ENCODE peak calls at places on chromosomes 6 and 20, in ten cellular contexts. One of them, this sample, is unnamed.

GRCh38 chr6:144955853-144956252 is 670.7 kb downstream of the UTRN start:
- DNase-seq in colonic mucosa: no peak
- DNase-seq in cardiac fibroblast: peak
- DNase-seq in astrocyte of the spinal cord: peak
- DNase-seq in fibroblast of lung: peak
- DNase-seq in left ventricle myocardium inferior: no peak
- DNase-seq in tibial artery: no peak
- DNase-seq in CD8-positive, alpha-beta T cell: no peak
- DNase-seq in Caco-2: no peak
- DNase-seq in A549: peak
- DNase-seq in this sample: peak

GRCh38 chr6:133512410-133513016 is 271.4 kb downstream of the EYA4 start:
- DNase-seq in A549: peak
- DNase-seq in CD8-positive, alpha-beta T cell: no peak
- DNase-seq in Caco-2: no peak
- DNase-seq in colonic mucosa: peak
- DNase-seq in left ventricle myocardium inferior: no peak
- DNase-seq in tibial artery: no peak
- DNase-seq in fibroblast of lung: peak
- DNase-seq in cardiac fibroblast: peak
- DNase-seq in astrocyte of the spinal cord: peak
- DNase-seq in this sample: peak

GRCh38 chr6:99605074-99605726 is 1.4 kb upstream of the PRDM13 start:
- DNase-seq in A549: no peak
- DNase-seq in astrocyte of the spinal cord: no peak
- DNase-seq in CD8-positive, alpha-beta T cell: no peak
- DNase-seq in fibroblast of lung: no peak
- DNase-seq in tibial artery: no peak
- DNase-seq in colonic mucosa: no peak
- DNase-seq in cardiac fibroblast: no peak
- DNase-seq in Caco-2: no peak
- DNase-seq in left ventricle myocardium inferior: no peak
- DNase-seq in this sample: no peak

GRCh38 chr6:63805808-63806572 is 170.4 kb downstream of the PHF3 start:
- DNase-seq in colonic mucosa: no peak
- DNase-seq in astrocyte of the spinal cord: peak
- DNase-seq in left ventricle myocardium inferior: no peak
- DNase-seq in Caco-2: no peak
- DNase-seq in A549: peak
- DNase-seq in cardiac fibroblast: peak
- DNase-seq in fibroblast of lung: peak
- DNase-seq in tibial artery: no peak
- DNase-seq in CD8-positive, alpha-beta T cell: no peak
- DNase-seq in this sample: peak

GRCh38 chr20:51306521-51307358 is 235.8 kb downstream of the NFATC2 start:
- DNase-seq in left ventricle myocardium inferior: peak
- DNase-seq in cardiac fibroblast: peak
- DNase-seq in CD8-positive, alpha-beta T cell: peak
- DNase-seq in fibroblast of lung: peak
- DNase-seq in astrocyte of the spinal cord: peak
- DNase-seq in Caco-2: peak
- DNase-seq in A549: peak
- DNase-seq in tibial artery: peak
- DNase-seq in colonic mucosa: peak
- DNase-seq in this sample: peak

GRCh38 chr20:63553933-63554290 is at the start of gene FNDC11:
- DNase-seq in tibial artery: no peak
- DNase-seq in A549: no peak
- DNase-seq in Caco-2: no peak
- DNase-seq in fibroblast of lung: no peak
- DNase-seq in colonic mucosa: no peak
- DNase-seq in left ventricle myocardium inferior: no peak
- DNase-seq in CD8-positive, alpha-beta T cell: no peak
- DNase-seq in astrocyte of the spinal cord: peak
- DNase-seq in cardiac fibroblast: peak
- DNase-seq in this sample: no peak

GRCh38 chr20:23145281-23145700 is 59.2 kb upstream of the CD93 start:
- DNase-seq in fibroblast of lung: peak
- DNase-seq in cardiac fibroblast: peak
- DNase-seq in CD8-positive, alpha-beta T cell: no peak
- DNase-seq in tibial artery: peak
- DNase-seq in astrocyte of the spinal cord: peak
- DNase-seq in Caco-2: peak
- DNase-seq in left ventricle myocardium inferior: no peak
- DNase-seq in colonic mucosa: no peak
- DNase-seq in A549: no peak
- DNase-seq in this sample: peak

GRCh38 chr20:2394411-2395055 is 13.8 kb downstream of the TGM6 start:
- DNase-seq in astrocyte of the spinal cord: no peak
- DNase-seq in Caco-2: no peak
- DNase-seq in fibroblast of lung: no peak
- DNase-seq in CD8-positive, alpha-beta T cell: no peak
- DNase-seq in A549: no peak
- DNase-seq in colonic mucosa: no peak
- DNase-seq in cardiac fibroblast: no peak
- DNase-seq in left ventricle myocardium inferior: no peak
- DNase-seq in tibial artery: no peak
- DNase-seq in this sample: no peak

GRCh38 chr20:50982372-50982771 is 23.8 kb downstream of the MOCS3 start:
- DNase-seq in CD8-positive, alpha-beta T cell: no peak
- DNase-seq in A549: peak
- DNase-seq in cardiac fibroblast: peak
- DNase-seq in astrocyte of the spinal cord: peak
- DNase-seq in Caco-2: no peak
- DNase-seq in colonic mucosa: peak
- DNase-seq in left ventricle myocardium inferior: no peak
- DNase-seq in tibial artery: no peak
- DNase-seq in fibroblast of lung: peak
- DNase-seq in this sample: peak

GRCh38 chr6:17311595-17312311 is 30.6 kb downstream of the RBM24 start:
- DNase-seq in A549: peak
- DNase-seq in left ventricle myocardium inferior: peak
- DNase-seq in astrocyte of the spinal cord: peak
- DNase-seq in Caco-2: no peak
- DNase-seq in tibial artery: no peak
- DNase-seq in fibroblast of lung: peak
- DNase-seq in cardiac fibroblast: peak
- DNase-seq in CD8-positive, alpha-beta T cell: no peak
- DNase-seq in colonic mucosa: no peak
- DNase-seq in this sample: peak

GRCh38 chr20:34163316-34163715 is 51.3 kb upstream of the EIF2S2 start:
- DNase-seq in A549: no peak
- DNase-seq in fibroblast of lung: no peak
- DNase-seq in Caco-2: no peak
- DNase-seq in CD8-positive, alpha-beta T cell: no peak
- DNase-seq in astrocyte of the spinal cord: no peak
- DNase-seq in colonic mucosa: no peak
- DNase-seq in cardiac fibroblast: no peak
- DNase-seq in left ventricle myocardium inferior: no peak
- DNase-seq in tibial artery: no peak
- DNase-seq in this sample: no peak

GRCh38 chr6:10048370-10049297 is 366.2 kb downstream of the TFAP2A start:
- DNase-seq in fibroblast of lung: no peak
- DNase-seq in Caco-2: peak
- DNase-seq in astrocyte of the spinal cord: no peak
- DNase-seq in cardiac fibroblast: no peak
- DNase-seq in A549: peak
- DNase-seq in left ventricle myocardium inferior: no peak
- DNase-seq in CD8-positive, alpha-beta T cell: no peak
- DNase-seq in tibial artery: no peak
- DNase-seq in colonic mucosa: no peak
- DNase-seq in this sample: no peak

GRCh38 chr6:1312193-1312443 is 220 bp downstream of the FOXQ1 start:
- DNase-seq in fibroblast of lung: no peak
- DNase-seq in left ventricle myocardium inferior: no peak
- DNase-seq in A549: no peak
- DNase-seq in Caco-2: no peak
- DNase-seq in tibial artery: no peak
- DNase-seq in cardiac fibroblast: no peak
- DNase-seq in CD8-positive, alpha-beta T cell: no peak
- DNase-seq in astrocyte of the spinal cord: no peak
- DNase-seq in colonic mucosa: no peak
- DNase-seq in this sample: no peak

GRCh38 chr6:58073263-58073662 is 755.8 kb downstream of the PRIM2 start:
- DNase-seq in left ventricle myocardium inferior: no peak
- DNase-seq in Caco-2: no peak
- DNase-seq in fibroblast of lung: no peak
- DNase-seq in colonic mucosa: no peak
- DNase-seq in cardiac fibroblast: no peak
- DNase-seq in A549: no peak
- DNase-seq in CD8-positive, alpha-beta T cell: no peak
- DNase-seq in tibial artery: no peak
- DNase-seq in astrocyte of the spinal cord: no peak
- DNase-seq in this sample: no peak

GRCh38 chr6:53959717-53960116 is 151.5 kb upstream of the MLIP start:
- DNase-seq in fibroblast of lung: peak
- DNase-seq in tibial artery: no peak
- DNase-seq in Caco-2: no peak
- DNase-seq in cardiac fibroblast: no peak
- DNase-seq in astrocyte of the spinal cord: peak
- DNase-seq in colonic mucosa: no peak
- DNase-seq in A549: no peak
- DNase-seq in left ventricle myocardium inferior: no peak
- DNase-seq in CD8-positive, alpha-beta T cell: no peak
- DNase-seq in this sample: no peak

GRCh38 chr20:46695888-46696287 is 6.6 kb upstream of the TP53RK start:
- DNase-seq in A549: no peak
- DNase-seq in tibial artery: no peak
- DNase-seq in CD8-positive, alpha-beta T cell: no peak
- DNase-seq in astrocyte of the spinal cord: peak
- DNase-seq in left ventricle myocardium inferior: no peak
- DNase-seq in fibroblast of lung: peak
- DNase-seq in Caco-2: no peak
- DNase-seq in colonic mucosa: no peak
- DNase-seq in cardiac fibroblast: peak
- DNase-seq in this sample: peak

GRCh38 chr6:36139431-36139830 is 9.1 kb downstream of the MAPK13 start:
- DNase-seq in CD8-positive, alpha-beta T cell: no peak
- DNase-seq in astrocyte of the spinal cord: no peak
- DNase-seq in tibial artery: no peak
- DNase-seq in A549: no peak
- DNase-seq in fibroblast of lung: no peak
- DNase-seq in cardiac fibroblast: peak
- DNase-seq in Caco-2: no peak
- DNase-seq in left ventricle myocardium inferior: no peak
- DNase-seq in colonic mucosa: no peak
- DNase-seq in this sample: no peak
- TF ChIP-seq CTCF in CD8-positive, alpha-beta T cell: no peak
- TF ChIP-seq CTCF in astrocyte of the spinal cord: peak
- TF ChIP-seq CTCF in tibial artery: no peak
- TF ChIP-seq CTCF in A549: no peak
- TF ChIP-seq CTCF in fibroblast of lung: no peak
- TF ChIP-seq CTCF in cardiac fibroblast: peak
- TF ChIP-seq CTCF in Caco-2: peak
- TF ChIP-seq CTCF in left ventricle myocardium inferior: no peak
- TF ChIP-seq CTCF in colonic mucosa: no peak
- TF ChIP-seq CTCF in this sample: no peak

DNA sequence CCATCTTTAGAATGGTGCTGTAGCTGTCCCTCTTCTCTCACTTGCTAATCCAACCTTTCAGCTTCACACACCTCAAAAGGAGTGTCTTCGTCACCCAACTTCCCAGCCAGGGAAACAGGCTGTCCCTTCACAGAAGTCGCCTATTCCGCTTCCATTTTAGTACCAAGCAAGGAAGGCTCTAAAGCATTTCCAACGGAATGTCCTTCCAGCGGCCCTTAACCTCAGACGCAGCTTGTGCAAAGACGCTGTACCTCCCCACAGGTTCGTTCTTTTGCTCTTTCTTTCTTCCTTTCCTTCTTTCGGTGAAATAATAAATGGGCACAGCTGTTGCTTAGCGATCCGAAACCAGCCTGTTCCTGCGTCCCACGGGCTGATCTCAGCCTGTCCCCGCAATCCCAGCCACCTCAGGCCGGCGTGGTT is 1.5 kb downstream of the PTPRT start:
- DNase-seq in astrocyte of the spinal cord: no peak
- DNase-seq in fibroblast of lung: no peak
- DNase-seq in CD8-positive, alpha-beta T cell: no peak
- DNase-seq in left ventricle myocardium inferior: no peak
- DNase-seq in colonic mucosa: no peak
- DNase-seq in A549: no peak
- DNase-seq in tibial artery: no peak
- DNase-seq in cardiac fibroblast: no peak
- DNase-seq in Caco-2: no peak
- DNase-seq in this sample: no peak
- H3K4me3 ChIP-seq in astrocyte of the spinal cord: no peak
- H3K4me3 ChIP-seq in fibroblast of lung: no peak
- H3K4me3 ChIP-seq in CD8-positive, alpha-beta T cell: no peak
- H3K4me3 ChIP-seq in left ventricle myocardium inferior: peak
- H3K4me3 ChIP-seq in colonic mucosa: no peak
- H3K4me3 ChIP-seq in A549: no peak
- H3K4me3 ChIP-seq in tibial artery: no peak
- H3K4me3 ChIP-seq in cardiac fibroblast: no peak
- H3K4me3 ChIP-seq in Caco-2: no peak
- H3K4me3 ChIP-seq in this sample: no peak

GRCh38 chr6:167396068-167396658 is 71.3 kb downstream of the TTLL2 start:
- DNase-seq in left ventricle myocardium inferior: no peak
- DNase-seq in colonic mucosa: no peak
- DNase-seq in fibroblast of lung: no peak
- DNase-seq in A549: no peak
- DNase-seq in cardiac fibroblast: no peak
- DNase-seq in astrocyte of the spinal cord: no peak
- DNase-seq in CD8-positive, alpha-beta T cell: no peak
- DNase-seq in tibial artery: no peak
- DNase-seq in Caco-2: peak
- DNase-seq in this sample: no peak
- TF ChIP-seq CTCF in left ventricle myocardium inferior: no peak
- TF ChIP-seq CTCF in colonic mucosa: no peak
- TF ChIP-seq CTCF in fibroblast of lung: no peak
- TF ChIP-seq CTCF in A549: no peak
- TF ChIP-seq CTCF in cardiac fibroblast: no peak
- TF ChIP-seq CTCF in astrocyte of the spinal cord: no peak
- TF ChIP-seq CTCF in CD8-positive, alpha-beta T cell: no peak
- TF ChIP-seq CTCF in tibial artery: no peak
- TF ChIP-seq CTCF in Caco-2: no peak
- TF ChIP-seq CTCF in this sample: no peak

DNA sequence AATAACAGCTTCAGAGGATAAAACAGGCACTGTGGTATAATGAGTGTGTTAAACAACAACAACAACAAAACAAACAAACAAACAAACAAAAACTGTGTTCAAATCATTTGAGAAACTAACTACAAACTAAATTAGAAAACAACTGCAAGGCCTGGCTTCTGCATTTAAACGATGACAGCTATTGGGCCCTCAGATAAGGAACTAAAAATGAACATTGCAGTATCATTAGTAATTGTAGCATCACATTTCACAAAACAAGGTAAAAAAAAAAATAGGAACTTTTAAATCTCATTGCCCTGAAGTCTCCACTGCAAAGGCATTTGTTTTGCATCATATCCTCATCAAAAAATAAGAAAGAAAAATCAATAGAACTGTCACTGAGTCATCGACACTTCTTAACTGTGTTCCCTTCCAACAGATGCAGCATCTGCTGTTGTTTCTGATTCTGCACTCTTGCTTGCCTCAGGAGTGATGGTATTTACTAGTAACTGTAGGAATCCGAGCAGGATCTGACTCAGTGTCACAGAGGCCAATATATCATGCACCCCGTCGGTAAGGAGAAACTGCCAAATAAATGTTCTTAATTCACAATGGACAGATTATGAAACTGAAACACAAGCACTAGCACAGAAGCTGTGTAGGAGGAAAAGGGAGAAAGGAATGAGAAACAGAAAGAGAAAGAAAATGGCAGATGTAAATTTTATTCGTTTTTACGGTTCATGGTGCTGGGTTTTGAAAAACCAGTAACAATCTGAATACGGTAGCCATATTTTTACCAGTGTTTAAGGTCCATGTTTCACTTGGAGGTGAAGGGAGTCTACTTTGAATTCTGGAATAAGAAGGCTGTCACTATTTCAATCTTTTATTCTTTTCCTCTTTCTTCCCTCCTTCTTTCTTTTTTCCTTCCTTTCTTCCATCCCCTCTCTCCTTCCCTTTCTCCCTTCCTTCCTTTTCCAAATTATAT is 365.7 kb upstream of the EPHA7 start:
- DNase-seq in astrocyte of the spinal cord: peak
- DNase-seq in fibroblast of lung: peak
- DNase-seq in colonic mucosa: no peak
- DNase-seq in tibial artery: no peak
- DNase-seq in cardiac fibroblast: peak
- DNase-seq in left ventricle myocardium inferior: no peak
- DNase-seq in Caco-2: no peak
- DNase-seq in CD8-positive, alpha-beta T cell: no peak
- DNase-seq in A549: peak
- DNase-seq in this sample: peak
- H3K4me3 ChIP-seq in astrocyte of the spinal cord: peak
- H3K4me3 ChIP-seq in fibroblast of lung: peak
- H3K4me3 ChIP-seq in colonic mucosa: no peak
- H3K4me3 ChIP-seq in tibial artery: no peak
- H3K4me3 ChIP-seq in cardiac fibroblast: peak
- H3K4me3 ChIP-seq in left ventricle myocardium inferior: peak
- H3K4me3 ChIP-seq in Caco-2: no peak
- H3K4me3 ChIP-seq in CD8-positive, alpha-beta T cell: no peak
- H3K4me3 ChIP-seq in A549: peak
- H3K4me3 ChIP-seq in this sample: peak

This sample was measured in fibroblast of the aortic adventitia.